ENCODE peak calls at places on chromosomes 3 and 15, in four cellular contexts. Q, V, Y and N are unnamed samples.

GRCh38 chr3:13844911-13845310 is 35.0 kb downstream of the WNT7A start:
- DNase-seq in Q (no peak), Y (no peak), V (no peak), N (no peak)

GRCh38 chr15:45199136-45199810 is 11.5 kb upstream of the SHF start:
- DNase-seq in Q (no peak), V (no peak), Y (no peak), N (peak; percentile 49)

GRCh38 chr3:13879946-13880810 is at the start of gene WNT7A:
- DNase-seq in V (no peak), Y (peak; percentile 67), Q (peak; percentile 91), N (no peak)

GRCh38 chr3:138118863-138119766 is 3.7 kb upstream of the DZIP1L start:
- DNase-seq in Q (peak; percentile 73), V (peak; percentile 66), Y (peak; percentile 34), N (peak; percentile 60)

GRCh38 chr3:32412887-32413286 is 21.2 kb downstream of the CMTM7 start:
- DNase-seq in V (no peak), Q (no peak), Y (no peak), N (no peak)

GRCh38 chr3:41064526-41064925 is 134.8 kb upstream of the CTNNB1 start:
- DNase-seq in Q (no peak), Y (no peak), V (no peak), N (no peak)

GRCh38 chr3:114597012-114597411 is 303.2 kb downstream of the TIGIT start:
- DNase-seq in V (no peak), Y (no peak), Q (no peak), N (no peak)

GRCh38 chr15:77083381-77084160 is 12.7 kb upstream of the TSPAN3 start:
- DNase-seq in Y (peak; percentile 58), V (peak; percentile 74), Q (peak; percentile 79), N (peak; percentile 93)

GRCh38 chr3:71172951-71173350 is 410.6 kb downstream of the FOXP1 start:
- DNase-seq in Q (no peak), Y (no peak), V (no peak), N (no peak)

GRCh38 chr3:65888980-65889706 is 149.6 kb downstream of the MAGI1 start:
- DNase-seq in Y (no peak), V (peak; percentile 68), Q (no peak), N (no peak)

GRCh38 chr3:47404955-47405790 is 24.4 kb downstream of the PTPN23 start:
- DNase-seq in V (no peak), Q (peak; percentile 24), Y (no peak), N (no peak)

GRCh38 chr15:51758645-51759044 is 7.2 kb downstream of the TMOD2 start:
- DNase-seq in Q (peak; percentile 70), V (no peak), Y (no peak), N (no peak)

GRCh38 chr15:52254331-52254730 is 41.3 kb downstream of the MYO5C start:
- DNase-seq in Y (no peak), V (no peak), Q (no peak), N (no peak)

GRCh38 chr3:13549513-13550256 is 760 bp downstream of the FBLN2 start:
- DNase-seq in V (no peak), Y (no peak), Q (peak; percentile 51), N (no peak)

GRCh38 chr3:57559526-57559925 is 3.5 kb downstream of the PDE12 start:
- DNase-seq in V (no peak), Q (no peak), Y (no peak), N (no peak)

GRCh38 chr3:138786788-138787276 is 47.9 kb downstream of the PIK3CB start:
- DNase-seq in Q (no peak), V (no peak), Y (no peak), N (no peak)

GRCh38 chr3:24829632-24830229 is 335.1 kb upstream of the THRB start:
- DNase-seq in V (no peak), Q (peak; percentile 67), Y (no peak), N (peak; percentile 22)

GRCh38 chr3:13950042-13950441 is 70.2 kb upstream of the WNT7A start:
- DNase-seq in Q (peak; percentile 46), Y (no peak), V (no peak), N (peak; percentile 12)

GRCh38 chr3:71063768-71064287 is 519.7 kb downstream of the FOXP1 start:
- DNase-seq in V (no peak), Q (peak; percentile 53), Y (peak; percentile 44), N (peak; percentile 61)

GRCh38 chr15:71752604-71753289 is 57.6 kb upstream of the NR2E3 start:
- DNase-seq in V (peak; percentile 82), Y (no peak), Q (peak; percentile 55), N (peak; percentile 85)

GRCh38 chr3:138047596-138048195 is 37.7 kb downstream of the CLDN18 start:
- DNase-seq in Y (no peak), Q (no peak), V (no peak), N (no peak)

GRCh38 chr15:52262364-52262763 is 33.2 kb downstream of the MYO5C start:
- DNase-seq in V (no peak), Y (no peak), Q (no peak), N (no peak)

GRCh38 chr15:68298336-68298735 is 20.8 kb downstream of the FEM1B start:
- DNase-seq in Y (no peak), Q (no peak), V (no peak), N (no peak)

GRCh38 chr3:47092090-47092489 is 71.8 kb downstream of the SETD2 start:
- DNase-seq in Q (no peak), V (no peak), Y (no peak), N (no peak)

GRCh38 chr3:128323206-128324081 is 143.2 kb downstream of the DNAJB8 start:
- DNase-seq in Q (no peak), Y (no peak), V (peak; percentile 24), N (peak; percentile 48)

GRCh38 chr3:50179710-50180109 is 11.7 kb upstream of the GNAT1 start:
- DNase-seq in Y (no peak), V (no peak), Q (no peak), N (peak; percentile 87)

GRCh38 chr3:31102196-31102879 is 207.9 kb upstream of the GADL1 start:
- DNase-seq in Y (no peak), Q (no peak), V (no peak), N (no peak)

GRCh38 chr3:44883999-44884431 is 9.6 kb downstream of the TGM4 start:
- DNase-seq in Q (peak; percentile 30), V (peak; percentile 80), Y (no peak), N (no peak)

GRCh38 chr15:63583027-63583426 is 14.2 kb upstream of the FBXL22 start:
- DNase-seq in Q (no peak), Y (no peak), V (no peak), N (no peak)

GRCh38 chr3:142976621-142977398 is 13.3 kb upstream of the PAQR9 start:
- DNase-seq in Q (peak; percentile 66), Y (no peak), V (peak; percentile 73), N (peak; percentile 37)

GRCh38 chr3:38168151-38168987 is 3.0 kb downstream of the OXSR1 start:
- DNase-seq in Q (no peak), V (peak; percentile 54), Y (no peak), N (no peak)

GRCh38 chr3:134650431-134651346 is at the start of gene KY:
- DNase-seq in V (no peak), Y (no peak), Q (peak; percentile 83), N (peak; percentile 32)
- H3K27ac ChIP-seq in V (no peak within 1 kb of the TSS), Y (no peak within 1 kb of the TSS), Q (no peak within 1 kb of the TSS), N (no peak within 1 kb of the TSS)

DNA sequence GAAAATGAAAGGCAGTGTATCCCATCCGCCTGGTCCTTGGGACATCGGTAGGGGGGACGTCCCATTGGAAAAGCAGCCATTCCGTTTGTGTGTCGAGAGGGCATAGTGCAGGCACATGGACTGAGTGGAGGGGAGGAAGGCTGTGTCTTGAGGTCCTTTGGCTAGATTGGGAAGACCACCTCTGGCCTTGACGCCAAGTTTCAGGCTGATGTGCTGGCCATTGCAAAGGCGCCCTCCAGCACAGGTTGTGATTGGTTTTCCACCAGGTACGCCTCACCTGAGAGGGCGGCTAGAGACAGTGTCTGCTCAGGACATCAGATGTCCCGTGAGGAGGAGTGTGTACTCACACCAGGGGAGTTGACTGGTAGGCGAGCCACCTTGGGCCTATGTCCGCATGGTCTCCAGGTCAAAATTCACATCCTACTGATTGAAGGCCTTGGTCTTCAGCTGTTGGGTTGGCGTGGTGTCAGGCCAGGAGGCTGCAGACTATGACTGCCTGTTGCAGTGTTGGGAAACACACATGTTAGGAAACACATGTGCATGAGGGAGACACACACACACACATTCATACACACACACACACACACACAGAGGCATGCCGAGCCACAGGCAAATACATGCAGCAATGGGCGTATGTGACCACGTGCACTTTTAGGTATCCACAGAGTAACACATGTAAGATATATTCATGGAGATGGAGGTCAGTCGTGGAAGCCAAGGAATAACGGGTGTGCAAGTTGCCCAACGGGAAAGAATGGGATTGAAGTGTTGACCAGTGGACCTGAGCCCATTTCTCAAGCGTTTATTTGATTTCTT is 98.4 kb downstream of the SNRPN start:
- DNase-seq in Q (no peak), V (no peak), Y (no peak), N (no peak)
- H3K9me3 ChIP-seq in Q (peaks cover 16% of the 10 kb centered on the region), V (peaks cover 63% of the 10 kb centered on the region), Y (peaks cover 99% of the 10 kb centered on the region), N (peaks cover 21% of the 10 kb centered on the region)

GRCh38 chr3:70056081-70056480 is 56.5 kb downstream of the SAMMSON start:
- DNase-seq in V (no peak), Y (no peak), Q (no peak), N (no peak)
- H3K27ac ChIP-seq in V (no peak overlapping the region), Y (no peak overlapping the region), Q (no peak overlapping the region), N (no peak overlapping the region)

DNA sequence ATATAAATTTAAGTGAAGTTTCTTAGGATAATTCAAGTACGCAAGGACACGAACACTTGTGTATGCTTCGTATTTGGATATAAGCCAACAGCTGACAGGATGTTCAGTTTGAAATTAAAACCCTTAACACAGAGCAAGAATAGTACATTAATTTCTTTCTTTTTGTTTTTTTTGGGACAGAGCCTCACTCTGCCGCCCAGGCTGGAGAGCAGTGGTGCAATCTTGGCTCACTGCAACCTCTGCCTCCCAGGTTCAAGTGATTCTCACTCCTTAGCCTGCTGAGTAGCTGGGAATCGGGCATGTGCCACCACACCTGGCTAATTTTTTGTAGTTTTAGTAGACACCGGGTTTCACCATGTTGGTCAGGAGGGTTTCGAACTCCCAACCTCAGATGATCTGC is 32.5 kb downstream of the TOMM70 start:
- DNase-seq in Q (no peak), V (no peak), Y (no peak), N (no peak)
- H3K9me3 ChIP-seq in Q (no peaks in the 10 kb centered on the region), V (no peaks in the 10 kb centered on the region), Y (no peaks in the 10 kb centered on the region), N (no peaks in the 10 kb centered on the region)

GRCh38 chr15:89127054-89127702 is 38.9 kb downstream of the ABHD2 start:
- DNase-seq in Q (no peak), V (no peak), Y (no peak), N (no peak)

GRCh38 chr15:89130194-89130593 is 41.9 kb downstream of the ABHD2 start:
- DNase-seq in Y (no peak), Q (no peak), V (no peak), N (no peak)

GRCh38 chr15:89129123-89129815 is 41.0 kb downstream of the ABHD2 start:
- DNase-seq in V (peak; percentile 51), Y (peak; percentile 56), Q (peak; percentile 59), N (peak; percentile 61)

GRCh38 chr15:89128320-89129122 is 40.3 kb downstream of the ABHD2 start:
- DNase-seq in V (no peak), Q (no peak), Y (no peak), N (no peak)

DNA sequence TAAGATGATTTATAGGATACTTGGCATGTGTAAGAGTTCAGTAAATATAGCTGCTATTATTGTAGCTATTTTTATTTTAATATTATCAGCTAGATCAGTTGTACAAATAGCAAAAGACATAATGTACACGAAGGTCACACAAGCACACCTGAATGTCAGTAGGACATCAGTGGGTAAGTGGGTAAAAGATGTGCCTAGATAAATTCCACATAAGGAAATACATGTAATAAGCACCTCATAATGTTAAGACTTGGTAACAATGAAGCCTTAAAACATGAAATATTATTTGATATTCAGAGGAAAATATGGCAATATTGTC is 41.5 kb downstream of the ABHD2 start:
- DNase-seq in V (no peak), Y (no peak), Q (no peak), N (no peak)
- H3K27ac ChIP-seq in V (no peak overlapping the region), Y (no peak overlapping the region), Q (no peak overlapping the region), N (no peak overlapping the region)

GRCh38 chr3:115741650-115742049 is 118.3 kb downstream of the GAP43 start:
- DNase-seq in Q (no peak), V (no peak), Y (no peak), N (no peak)
- H3K9me3 ChIP-seq in Q (no peaks in the 10 kb centered on the region), V (peaks cover 3% of the 10 kb centered on the region), Y (no peaks in the 10 kb centered on the region), N (no peaks in the 10 kb centered on the region)